ENCODE peak calls at places on chromosomes 3 and 15, in eight cellular contexts. One of them, this sample, is unnamed.
A peak's percentile ranks its signal among the peaks of the same experiment; 100 is the strongest.

GRCh38 chr3:161270991-161271390 is 49.9 kb downstream of the NMD3 start:
- DNase-seq in GM12865: no peak
- DNase-seq in astrocyte: no peak
- DNase-seq in A549: no peak
- DNase-seq in dorsolateral prefrontal cortex: no peak
- DNase-seq in fibroblast of mammary gland: no peak
- DNase-seq in upper lobe of right lung: no peak
- DNase-seq in astrocyte of the spinal cord: no peak
- DNase-seq in this sample: peak; percentile 11

GRCh38 chr15:66936115-66936863 is 129.1 kb upstream of the SMAD3 start:
- DNase-seq in A549: no peak
- DNase-seq in fibroblast of mammary gland: peak; percentile 87
- DNase-seq in GM12865: no peak
- DNase-seq in astrocyte of the spinal cord: peak; percentile 13
- DNase-seq in astrocyte: no peak
- DNase-seq in dorsolateral prefrontal cortex: no peak
- DNase-seq in upper lobe of right lung: no peak
- DNase-seq in this sample: peak; percentile 35

GRCh38 chr3:172658344-172659245 is 52.3 kb downstream of the NCEH1 start:
- DNase-seq in astrocyte of the spinal cord: peak; percentile 98
- DNase-seq in dorsolateral prefrontal cortex: no peak
- DNase-seq in fibroblast of mammary gland: peak; percentile 99
- DNase-seq in GM12865: no peak
- DNase-seq in upper lobe of right lung: no peak
- DNase-seq in astrocyte: peak; percentile 99
- DNase-seq in A549: peak; percentile 92
- DNase-seq in this sample: peak; percentile 98

GRCh38 chr15:32659340-32659831 is 17.9 kb downstream of the SCG5 start:
- DNase-seq in upper lobe of right lung: no peak
- DNase-seq in astrocyte: peak; percentile 75
- DNase-seq in astrocyte of the spinal cord: peak; percentile 87
- DNase-seq in A549: peak; percentile 63
- DNase-seq in fibroblast of mammary gland: peak; percentile 78
- DNase-seq in GM12865: no peak
- DNase-seq in dorsolateral prefrontal cortex: no peak
- DNase-seq in this sample: peak; percentile 85

GRCh38 chr15:100537326-100537725 is 8.6 kb upstream of the CERS3 start:
- DNase-seq in dorsolateral prefrontal cortex: no peak
- DNase-seq in A549: no peak
- DNase-seq in astrocyte: no peak
- DNase-seq in fibroblast of mammary gland: no peak
- DNase-seq in upper lobe of right lung: no peak
- DNase-seq in astrocyte of the spinal cord: no peak
- DNase-seq in GM12865: peak; percentile 34
- DNase-seq in this sample: no peak

GRCh38 chr3:114144909-114145688 is 33.8 kb downstream of the DRD3 start:
- DNase-seq in astrocyte: peak; percentile 98
- DNase-seq in GM12865: peak; percentile 28
- DNase-seq in astrocyte of the spinal cord: peak; percentile 96
- DNase-seq in fibroblast of mammary gland: peak; percentile 96
- DNase-seq in upper lobe of right lung: no peak
- DNase-seq in dorsolateral prefrontal cortex: peak; percentile 50
- DNase-seq in A549: peak; percentile 5
- DNase-seq in this sample: peak; percentile 92

GRCh38 chr3:175692256-175692655 is 833.1 kb downstream of the NAALADL2 start:
- DNase-seq in A549: no peak
- DNase-seq in fibroblast of mammary gland: no peak
- DNase-seq in GM12865: no peak
- DNase-seq in astrocyte: no peak
- DNase-seq in astrocyte of the spinal cord: no peak
- DNase-seq in dorsolateral prefrontal cortex: no peak
- DNase-seq in upper lobe of right lung: no peak
- DNase-seq in this sample: no peak

GRCh38 chr3:13019706-13020105 is 53.5 kb downstream of the IQSEC1 start:
- DNase-seq in GM12865: no peak
- DNase-seq in fibroblast of mammary gland: no peak
- DNase-seq in dorsolateral prefrontal cortex: peak; percentile 36
- DNase-seq in astrocyte: no peak
- DNase-seq in astrocyte of the spinal cord: no peak
- DNase-seq in upper lobe of right lung: no peak
- DNase-seq in A549: no peak
- DNase-seq in this sample: no peak

GRCh38 chr3:15982667-15983145 is 184.9 kb upstream of the ANKRD28 start:
- DNase-seq in fibroblast of mammary gland: peak; percentile 97
- DNase-seq in astrocyte of the spinal cord: peak; percentile 92
- DNase-seq in GM12865: no peak
- DNase-seq in upper lobe of right lung: no peak
- DNase-seq in dorsolateral prefrontal cortex: peak; percentile 47
- DNase-seq in A549: no peak
- DNase-seq in astrocyte: peak; percentile 97
- DNase-seq in this sample: peak; percentile 85

GRCh38 chr3:127388412-127388811 is 100.6 kb upstream of the PRR20G start:
- DNase-seq in dorsolateral prefrontal cortex: no peak
- DNase-seq in astrocyte of the spinal cord: no peak
- DNase-seq in fibroblast of mammary gland: no peak
- DNase-seq in upper lobe of right lung: peak; percentile 60
- DNase-seq in GM12865: no peak
- DNase-seq in astrocyte: no peak
- DNase-seq in A549: no peak
- DNase-seq in this sample: no peak

GRCh38 chr3:8094415-8094814 is 407.2 kb upstream of the LMCD1 start:
- DNase-seq in dorsolateral prefrontal cortex: no peak
- DNase-seq in A549: no peak
- DNase-seq in astrocyte of the spinal cord: no peak
- DNase-seq in upper lobe of right lung: no peak
- DNase-seq in astrocyte: no peak
- DNase-seq in fibroblast of mammary gland: no peak
- DNase-seq in GM12865: no peak
- DNase-seq in this sample: no peak

GRCh38 chr3:8097690-8098089 is 403.9 kb upstream of the LMCD1 start:
- DNase-seq in dorsolateral prefrontal cortex: no peak
- DNase-seq in upper lobe of right lung: no peak
- DNase-seq in astrocyte of the spinal cord: no peak
- DNase-seq in GM12865: no peak
- DNase-seq in A549: no peak
- DNase-seq in astrocyte: no peak
- DNase-seq in fibroblast of mammary gland: no peak
- DNase-seq in this sample: no peak

DNA sequence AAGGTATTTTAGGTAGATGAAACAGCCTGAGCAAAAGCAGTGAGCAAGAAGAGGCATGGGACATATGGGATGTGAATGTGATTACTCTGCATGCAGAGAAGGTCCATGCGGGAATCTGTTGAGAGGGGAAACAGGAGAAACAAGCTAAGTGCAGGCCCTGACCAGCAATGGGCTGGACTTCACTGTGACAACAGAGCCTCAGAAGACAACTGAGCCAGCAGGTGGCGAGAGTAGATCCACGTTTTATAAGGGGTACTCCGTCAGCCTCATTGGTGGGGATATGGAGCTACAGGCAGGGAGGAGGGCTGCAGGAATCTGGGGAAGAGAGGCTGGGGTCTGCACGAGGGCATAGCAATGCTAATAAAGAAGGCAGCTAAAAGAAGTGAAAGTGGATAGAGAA is 405.9 kb upstream of the LMCD1 start:
- DNase-seq in astrocyte of the spinal cord: no peak
- DNase-seq in A549: peak; percentile 30
- DNase-seq in upper lobe of right lung: no peak
- DNase-seq in astrocyte: no peak
- DNase-seq in GM12865: no peak
- DNase-seq in fibroblast of mammary gland: no peak
- DNase-seq in dorsolateral prefrontal cortex: no peak
- DNase-seq in this sample: no peak
- TF ChIP-seq CTCF in astrocyte of the spinal cord: no peak
- TF ChIP-seq CTCF in A549: no peak
- TF ChIP-seq CTCF in upper lobe of right lung: no peak
- TF ChIP-seq CTCF in astrocyte: no peak
- TF ChIP-seq CTCF in GM12865: no peak
- TF ChIP-seq CTCF in fibroblast of mammary gland: no peak
- TF ChIP-seq CTCF in dorsolateral prefrontal cortex: no peak
- TF ChIP-seq CTCF in this sample: no peak

GRCh38 chr3:10205461-10206165 is 40.9 kb downstream of the IRAK2 start:
- DNase-seq in astrocyte of the spinal cord: peak; percentile 94
- DNase-seq in fibroblast of mammary gland: peak; percentile 97
- DNase-seq in GM12865: no peak
- DNase-seq in dorsolateral prefrontal cortex: no peak
- DNase-seq in A549: peak; percentile 82
- DNase-seq in astrocyte: peak; percentile 93
- DNase-seq in upper lobe of right lung: no peak
- DNase-seq in this sample: peak; percentile 96

GRCh38 chr3:10204921-10205320 is 40.2 kb downstream of the IRAK2 start:
- DNase-seq in upper lobe of right lung: no peak
- DNase-seq in astrocyte of the spinal cord: no peak
- DNase-seq in A549: no peak
- DNase-seq in GM12865: no peak
- DNase-seq in fibroblast of mammary gland: no peak
- DNase-seq in dorsolateral prefrontal cortex: no peak
- DNase-seq in astrocyte: no peak
- DNase-seq in this sample: peak; percentile 45

DNA sequence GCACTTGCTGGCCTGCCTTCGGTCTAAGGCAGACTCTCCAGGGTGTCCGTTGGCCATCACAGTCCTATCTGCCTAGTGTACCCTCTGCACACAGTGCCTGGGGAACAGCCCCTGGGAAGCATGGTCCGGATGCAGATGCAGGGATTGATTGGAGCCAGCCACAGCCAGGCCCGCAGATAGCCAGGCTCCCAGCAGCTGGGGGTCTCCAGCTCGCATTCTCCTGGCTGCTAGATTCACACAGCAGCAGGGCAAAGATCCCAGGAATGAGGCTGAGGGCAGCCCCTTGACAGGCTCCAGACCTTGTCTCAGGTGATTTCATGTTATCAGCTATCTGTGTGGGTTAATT is 41.4 kb downstream of the IRAK2 start:
- DNase-seq in dorsolateral prefrontal cortex: no peak
- DNase-seq in fibroblast of mammary gland: no peak
- DNase-seq in upper lobe of right lung: no peak
- DNase-seq in astrocyte of the spinal cord: no peak
- DNase-seq in A549: no peak
- DNase-seq in GM12865: no peak
- DNase-seq in astrocyte: no peak
- DNase-seq in this sample: no peak
- H3K4me3 ChIP-seq in dorsolateral prefrontal cortex: no peak overlapping the region
- H3K4me3 ChIP-seq in fibroblast of mammary gland: no peak overlapping the region
- H3K4me3 ChIP-seq in upper lobe of right lung: no peak overlapping the region
- H3K4me3 ChIP-seq in astrocyte of the spinal cord: no peak overlapping the region
- H3K4me3 ChIP-seq in A549: no peak overlapping the region
- H3K4me3 ChIP-seq in GM12865: no peak overlapping the region
- H3K4me3 ChIP-seq in astrocyte: no peak overlapping the region
- H3K4me3 ChIP-seq in this sample: no peak overlapping the region

GRCh38 chr15:50066693-50067092 is 52.3 kb downstream of the ATP8B4 start:
- DNase-seq in fibroblast of mammary gland: no peak
- DNase-seq in astrocyte: no peak
- DNase-seq in GM12865: no peak
- DNase-seq in dorsolateral prefrontal cortex: no peak
- DNase-seq in upper lobe of right lung: no peak
- DNase-seq in A549: no peak
- DNase-seq in astrocyte of the spinal cord: no peak
- DNase-seq in this sample: no peak

GRCh38 chr15:50075292-50075691 is 43.7 kb downstream of the ATP8B4 start:
- DNase-seq in A549: no peak
- DNase-seq in astrocyte: no peak
- DNase-seq in upper lobe of right lung: no peak
- DNase-seq in astrocyte of the spinal cord: no peak
- DNase-seq in fibroblast of mammary gland: no peak
- DNase-seq in GM12865: no peak
- DNase-seq in dorsolateral prefrontal cortex: no peak
- DNase-seq in this sample: no peak

GRCh38 chr15:50068016-50068415 is 51.0 kb downstream of the ATP8B4 start:
- DNase-seq in upper lobe of right lung: no peak
- DNase-seq in astrocyte: no peak
- DNase-seq in astrocyte of the spinal cord: no peak
- DNase-seq in GM12865: no peak
- DNase-seq in dorsolateral prefrontal cortex: no peak
- DNase-seq in fibroblast of mammary gland: no peak
- DNase-seq in A549: no peak
- DNase-seq in this sample: no peak

GRCh38 chr15:50067254-50067653 is 51.8 kb downstream of the ATP8B4 start:
- DNase-seq in dorsolateral prefrontal cortex: no peak
- DNase-seq in fibroblast of mammary gland: no peak
- DNase-seq in upper lobe of right lung: no peak
- DNase-seq in astrocyte: no peak
- DNase-seq in A549: no peak
- DNase-seq in astrocyte of the spinal cord: no peak
- DNase-seq in GM12865: no peak
- DNase-seq in this sample: no peak

DNA sequence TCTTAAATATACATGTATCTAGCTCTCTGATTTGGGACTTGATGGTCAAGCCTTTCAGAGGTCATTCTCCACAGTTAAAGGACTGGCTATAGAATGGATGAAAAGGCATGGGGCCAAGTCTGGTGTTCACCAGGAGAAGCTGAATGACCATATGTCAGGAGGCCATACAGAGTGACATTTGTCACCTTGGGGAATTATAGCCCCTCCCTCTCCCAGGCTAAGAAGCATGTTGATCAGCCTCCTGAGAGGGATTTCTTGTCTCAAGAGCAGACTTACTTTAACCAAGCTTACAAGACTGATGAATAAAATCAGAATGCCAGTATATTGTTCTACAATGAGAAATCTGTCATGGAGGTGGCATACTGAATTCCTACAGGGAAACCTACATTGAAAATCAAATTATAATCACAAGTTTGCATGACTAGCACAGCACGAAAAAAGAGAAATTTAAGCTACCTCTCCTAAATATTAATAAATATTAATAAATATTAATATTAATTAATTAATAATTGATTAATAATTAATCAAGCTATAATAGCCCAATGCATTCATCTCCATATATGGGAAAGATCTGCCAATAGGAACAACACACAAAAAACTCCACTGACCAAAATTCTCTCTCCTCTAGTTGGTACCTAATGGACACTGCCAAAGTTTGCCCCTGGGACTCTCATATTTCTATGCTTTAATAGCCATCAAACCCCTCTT is 47.3 kb downstream of the ATP8B4 start:
- DNase-seq in dorsolateral prefrontal cortex: no peak
- DNase-seq in astrocyte of the spinal cord: no peak
- DNase-seq in upper lobe of right lung: no peak
- DNase-seq in GM12865: no peak
- DNase-seq in fibroblast of mammary gland: no peak
- DNase-seq in A549: no peak
- DNase-seq in astrocyte: no peak
- DNase-seq in this sample: no peak
- TF ChIP-seq CTCF in dorsolateral prefrontal cortex: no peak
- TF ChIP-seq CTCF in astrocyte of the spinal cord: no peak
- TF ChIP-seq CTCF in upper lobe of right lung: no peak
- TF ChIP-seq CTCF in GM12865: no peak
- TF ChIP-seq CTCF in fibroblast of mammary gland: no peak
- TF ChIP-seq CTCF in A549: no peak
- TF ChIP-seq CTCF in astrocyte: no peak
- TF ChIP-seq CTCF in this sample: no peak

DNA sequence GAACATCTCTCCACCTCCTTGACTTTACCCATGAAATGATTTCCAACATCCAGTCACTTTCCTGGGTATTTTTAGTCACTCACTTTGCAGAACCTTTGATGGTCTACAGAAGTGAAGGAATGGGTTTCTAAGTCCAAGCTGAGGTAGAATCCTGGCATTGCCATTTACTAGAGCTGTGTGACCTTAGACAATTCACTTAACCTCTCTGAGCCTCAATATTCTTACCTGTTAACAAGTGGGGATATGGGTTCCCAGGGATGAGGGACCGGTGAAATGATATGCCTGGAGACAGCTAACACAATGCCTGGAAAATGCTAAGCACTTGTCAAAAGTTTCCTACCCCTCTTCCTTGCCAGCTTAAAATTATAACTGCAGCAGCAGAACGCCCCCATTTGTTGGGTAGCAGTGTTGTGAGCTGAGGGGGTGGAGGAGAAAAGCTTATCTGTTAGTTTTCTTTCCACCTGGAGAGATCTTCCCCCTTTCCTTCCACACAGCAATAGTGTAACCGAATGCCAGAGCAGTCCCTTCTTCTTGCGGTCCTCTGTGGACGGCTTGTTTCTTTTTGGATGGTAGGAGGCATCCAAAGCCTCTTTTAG is 319.2 kb upstream of the LRRFIP2 start:
- DNase-seq in A549: no peak
- DNase-seq in GM12865: no peak
- DNase-seq in astrocyte: no peak
- DNase-seq in dorsolateral prefrontal cortex: no peak
- DNase-seq in fibroblast of mammary gland: no peak
- DNase-seq in astrocyte of the spinal cord: no peak
- DNase-seq in upper lobe of right lung: no peak
- DNase-seq in this sample: no peak
- H3K4me3 ChIP-seq in A549: no peak overlapping the region
- H3K4me3 ChIP-seq in GM12865: no peak overlapping the region
- H3K4me3 ChIP-seq in astrocyte: no peak overlapping the region
- H3K4me3 ChIP-seq in dorsolateral prefrontal cortex: no peak overlapping the region
- H3K4me3 ChIP-seq in fibroblast of mammary gland: no peak overlapping the region
- H3K4me3 ChIP-seq in astrocyte of the spinal cord: no peak overlapping the region
- H3K4me3 ChIP-seq in upper lobe of right lung: no peak overlapping the region
- H3K4me3 ChIP-seq in this sample: no peak overlapping the region